ENCODE peak calls at places on chromosomes 3 and 15, in eight cellular contexts. U, W, H, A, P, N, S and R are unnamed samples.

GRCh38 chr15:80695099-80695910 is at the start of gene ABHD17C:
- DNase-seq in A (peak; percentile 79), W (no peak), N (peak; percentile 53), H (peak; percentile 85), S (peak; percentile 26), U (peak; percentile 77), P (peak; percentile 45), R (peak; percentile 81)

GRCh38 chr3:23324745-23325144 is 121.6 kb downstream of the UBE2E2 start:
- DNase-seq in A (peak; percentile 44), P (peak; percentile 54), W (no peak), U (no peak), H (no peak), S (no peak), N (peak; percentile 65), R (no peak)

GRCh38 chr3:191889781-191890180 is 428.8 kb downstream of the PYDC2 start:
- DNase-seq in A (no peak), S (no peak), N (no peak), U (no peak), H (no peak), W (no peak), P (no peak), R (no peak)

GRCh38 chr3:6229778-6230410 is 631.0 kb upstream of the GRM7 start:
- DNase-seq in H (no peak), W (no peak), N (no peak), S (no peak), P (no peak), U (no peak), A (no peak), R (no peak)

GRCh38 chr3:11638669-11639402 is 4.9 kb downstream of the VGLL4 start:
- DNase-seq in S (no peak), U (peak; percentile 28), H (peak; percentile 50), W (no peak), N (no peak), A (no peak), P (no peak), R (no peak)

GRCh38 chr3:64303401-64303800 is 78.1 kb upstream of the PRICKLE2 start:
- DNase-seq in S (no peak), P (no peak), H (no peak), N (peak; percentile 36), U (no peak), A (no peak), W (no peak), R (no peak)

GRCh38 chr15:25171111-25171811 is 216.5 kb downstream of the SNRPN start:
- DNase-seq in S (no peak), N (no peak), A (no peak), H (no peak), P (no peak), W (no peak), U (no peak), R (no peak)

GRCh38 chr3:174342941-174343431 is 516.1 kb upstream of the NAALADL2 start:
- DNase-seq in P (peak; percentile 44), A (peak; percentile 35), S (no peak), W (peak; percentile 67), U (no peak), N (peak; percentile 78), H (no peak), R (no peak)

GRCh38 chr3:134486577-134487041 is 752 bp downstream of the CEP63 start:
- DNase-seq in W (no peak), N (peak; percentile 58), U (no peak), A (no peak), S (no peak), H (no peak), P (peak; percentile 43), R (no peak)

GRCh38 chr3:134427400-134428111 is 53.3 kb upstream of the AMOTL2 start:
- DNase-seq in N (peak; percentile 100), A (peak; percentile 97), P (peak; percentile 98), S (peak; percentile 27), W (peak; percentile 100), H (no peak), U (no peak), R (no peak)

GRCh38 chr15:51193526-51193925 is 98.8 kb upstream of the TNFAIP8L3 start:
- DNase-seq in P (no peak), S (no peak), H (no peak), A (no peak), U (no peak), W (no peak), N (no peak), R (no peak)

GRCh38 chr15:100570735-100571363 is 31.1 kb downstream of the LINS1 start:
- DNase-seq in P (no peak), A (no peak), U (no peak), H (no peak), S (no peak), N (no peak), W (no peak), R (no peak)

GRCh38 chr3:179526989-179527391 is 35.7 kb upstream of the ACTL6A start:
- DNase-seq in S (peak; percentile 46), A (peak; percentile 68), W (peak; percentile 6), P (peak; percentile 85), N (peak; percentile 84), U (peak; percentile 45), H (peak; percentile 77), R (no peak)

GRCh38 chr15:77632760-77633133 is at the start of gene LINGO1:
- DNase-seq in W (no peak), N (no peak), H (peak; percentile 86), S (no peak), P (no peak), U (peak; percentile 71), A (no peak), R (peak; percentile 79)